ENCODE peak calls at places on chromosomes 16 and 17, in eight cellular contexts. C is endothelial cell of umbilical vein; I is heart left ventricle; Z is mesenchymal stem cell; H is IMR-90; K is OCI-LY7; E is effector memory CD4-positive, alpha-beta T cell; B is iPS DF 6.9. N is an unnamed sample.

GRCh38 chr16:56783332-56783731 is 53.4 kb downstream of the NUP93 start:
- DNase-seq in K (no peak), Z (no peak), I (no peak), C (no peak), B (no peak), E (no peak), H (no peak), N (no peak)

GRCh38 chr17:50212121-50212843 is 10.9 kb upstream of the COL1A1 start:
- DNase-seq in I (no peak), E (no peak), Z (peak; percentile 98), H (peak; percentile 95), C (no peak), B (no peak), K (no peak), N (peak; percentile 84)

GRCh38 chr16:23595951-23596720 is at the start of gene NDUFAB1:
- DNase-seq in I (peak; percentile 94), H (peak; percentile 83), K (peak; percentile 93), C (peak; percentile 90), E (peak; percentile 80), Z (peak; percentile 91), B (peak; percentile 76), N (peak; percentile 93)

GRCh38 chr17:8781784-8782575 is 17.2 kb downstream of the MFSD6L start:
- DNase-seq in H (no peak), C (no peak), K (no peak), E (no peak), I (no peak), B (no peak), Z (no peak), N (no peak)

GRCh38 chr17:79075433-79075805 is 795 bp downstream of the ENGASE start:
- DNase-seq in C (peak; percentile 21), E (no peak), K (no peak), H (no peak), B (no peak), Z (peak; percentile 22), I (no peak), N (no peak)

GRCh38 chr17:28878981-28879380 is 18.6 kb downstream of the FLOT2 start:
- DNase-seq in B (no peak), Z (peak; percentile 62), E (no peak), H (peak; percentile 32), I (no peak), K (peak; percentile 68), C (peak; percentile 33), N (peak; percentile 20)

GRCh38 chr16:4414187-4414909 is 2.0 kb downstream of the CORO7 start:
- DNase-seq in I (no peak), K (peak; percentile 59), E (peak; percentile 84), Z (peak; percentile 48), C (no peak), H (no peak), B (no peak), N (no peak)

GRCh38 chr16:84062734-84063640 is 20.4 kb upstream of the SLC38A8 start:
- DNase-seq in Z (peak; percentile 81), K (peak; percentile 34), I (peak; percentile 80), H (peak; percentile 74), E (peak; percentile 25), B (no peak), C (peak; percentile 73), N (peak; percentile 48)

GRCh38 chr17:77602062-77602746 is 356.3 kb upstream of the TNRC6C start:
- DNase-seq in E (no peak), C (no peak), Z (peak; percentile 27), B (no peak), I (peak; percentile 88), H (peak; percentile 29), K (no peak), N (peak; percentile 33)

GRCh38 chr16:19227643-19228042 is 57.9 kb upstream of the CLEC19A start:
- DNase-seq in I (no peak), E (no peak), B (no peak), H (no peak), K (no peak), Z (no peak), C (no peak), N (no peak)

GRCh38 chr16:7369181-7369580 is 36.5 kb downstream of the RBFOX1 start:
- DNase-seq in K (no peak), H (no peak), I (no peak), E (no peak), C (no peak), Z (no peak), B (no peak), N (no peak)

GRCh38 chr16:7602424-7602935 is 269.8 kb downstream of the RBFOX1 start:
- DNase-seq in H (no peak), E (no peak), I (no peak), B (no peak), C (no peak), Z (no peak), K (no peak), N (no peak)

GRCh38 chr16:19745286-19746018 is 27.4 kb downstream of the IQCK start:
- DNase-seq in H (peak; percentile 71), B (no peak), K (no peak), E (no peak), Z (no peak), C (no peak), I (no peak), N (peak; percentile 38)

GRCh38 chr17:83064732-83065659 is 14.4 kb upstream of the METRNL start:
- DNase-seq in B (no peak), K (no peak), C (no peak), E (no peak), H (no peak), Z (no peak), I (peak; percentile 48), N (no peak)

GRCh38 chr17:60170835-60171752 is 21.3 kb downstream of the CA4 start:
- DNase-seq in C (peak; percentile 71), I (no peak), H (peak; percentile 36), E (no peak), K (no peak), B (no peak), Z (no peak), N (peak; percentile 62)

GRCh38 chr16:55630774-55631173 is 25.0 kb upstream of the SLC6A2 start:
- DNase-seq in E (no peak), H (no peak), C (no peak), I (no peak), B (no peak), K (no peak), Z (no peak), N (no peak)
- H3K4me3 ChIP-seq in E (no peak overlapping the region), H (no peak overlapping the region), C (no peak overlapping the region), I (no peak overlapping the region), B (no peak overlapping the region), K (no peak overlapping the region), Z (no peak overlapping the region), N (no peak overlapping the region)

GRCh38 chr16:74954763-74955162 is 30.2 kb downstream of the WDR59 start:
- DNase-seq in H (no peak), B (no peak), I (no peak), K (no peak), Z (no peak), E (no peak), C (no peak), N (no peak)

GRCh38 chr16:74951676-74952075 is 33.2 kb downstream of the WDR59 start:
- DNase-seq in B (no peak), H (no peak), E (no peak), I (no peak), Z (no peak), K (no peak), C (no peak), N (no peak)

GRCh38 chr16:74949309-74949708 is 35.6 kb downstream of the WDR59 start:
- DNase-seq in C (no peak), K (no peak), H (no peak), E (no peak), Z (no peak), I (no peak), B (no peak), N (no peak)

GRCh38 chr16:74951206-74951605 is 33.7 kb downstream of the WDR59 start:
- DNase-seq in K (no peak), E (no peak), I (no peak), C (no peak), H (no peak), B (no peak), Z (no peak), N (no peak)

GRCh38 chr16:74950511-74950910 is 34.4 kb downstream of the WDR59 start:
- DNase-seq in E (no peak), H (no peak), Z (no peak), C (no peak), K (no peak), B (no peak), I (no peak), N (no peak)
- H3K36me3 ChIP-seq in E (peaks cover 23% of the 10 kb centered on the region), H (peaks cover 29% of the 10 kb centered on the region), Z (peaks cover 69% of the 10 kb centered on the region), C (peaks cover 4% of the 10 kb centered on the region), K (peaks cover 61% of the 10 kb centered on the region), B (peaks cover 6% of the 10 kb centered on the region), I (peaks cover 89% of the 10 kb centered on the region), N (no peaks in the 10 kb centered on the region)

GRCh38 chr16:31899505-31899904 is 25.9 kb downstream of the ZNF267 start:
- DNase-seq in Z (no peak), K (no peak), H (no peak), C (no peak), B (no peak), E (no peak), I (no peak), N (no peak)
- H3K9me3 ChIP-seq in Z (peaks cover 58% of the 10 kb centered on the region), K (peaks cover 41% of the 10 kb centered on the region), H (peaks cover 11% of the 10 kb centered on the region), C (peaks cover 2% of the 10 kb centered on the region), B (no peaks in the 10 kb centered on the region), E (peaks cover 12% of the 10 kb centered on the region), I (peaks cover 51% of the 10 kb centered on the region), N (peaks cover 49% of the 10 kb centered on the region)

GRCh38 chr17:18360518-18360917 is 2.8 kb downstream of the SHMT1 start:
- DNase-seq in E (no peak), H (no peak), B (no peak), C (no peak), Z (no peak), I (no peak), K (no peak), N (no peak)

GRCh38 chr17:18362509-18363020 is 785 bp downstream of the SHMT1 start:
- DNase-seq in K (peak; percentile 54), Z (peak; percentile 30), H (no peak), E (no peak), B (no peak), I (peak; percentile 81), C (peak; percentile 23), N (peak; percentile 36)

GRCh38 chr17:18363021-18363941 is at the start of gene SHMT1:
- DNase-seq in C (peak; percentile 90), B (peak; percentile 94), Z (peak; percentile 87), K (peak; percentile 95), E (peak; percentile 86), I (peak; percentile 96), H (peak; percentile 77), N (peak; percentile 89)

GRCh38 chr17:18364166-18364565 is 816 bp upstream of the SHMT1 start:
- DNase-seq in B (no peak), E (no peak), H (no peak), C (no peak), Z (no peak), I (no peak), K (no peak), N (no peak)

GRCh38 chr17:18361837-18362380 is 1.4 kb downstream of the SHMT1 start:
- DNase-seq in K (peak; percentile 9), C (no peak), E (no peak), I (no peak), Z (no peak), B (no peak), H (no peak), N (no peak)
- H3K4me3 ChIP-seq in K (peak overlapping the region; percentile 85), C (no peak overlapping the region), E (no peak overlapping the region), I (no peak overlapping the region), Z (no peak overlapping the region), B (no peak overlapping the region), H (no peak overlapping the region), N (no peak overlapping the region)

GRCh38 chr17:57455063-57455914 is 199.0 kb downstream of the MSI2 start:
- DNase-seq in Z (peak; percentile 43), I (peak; percentile 37), C (no peak), H (peak; percentile 57), E (no peak), K (peak; percentile 51), B (no peak), N (no peak)
- H3K36me3 ChIP-seq in Z (no peaks in the 10 kb centered on the region), I (no peaks in the 10 kb centered on the region), C (no peaks in the 10 kb centered on the region), H (no peaks in the 10 kb centered on the region), E (no peaks in the 10 kb centered on the region), K (peaks cover 12% of the 10 kb centered on the region), B (no peaks in the 10 kb centered on the region), N (no peaks in the 10 kb centered on the region)